ENCODE peak calls at places on chromosomes 4 and X, in six cellular contexts. J is BJ; H is activated CD8-positive, alpha-beta T cell treated with anti-CD3 and anti-CD28 coated beads for 36 hours; B is GM19239; Q is HuH-7.5; L is nucleus accumbens. R is an unnamed sample.

GRCh38 chrX:45903781-45904201 is 641.4 kb downstream of the ZNF674 start:
- DNase-seq in J (no peak), H (no peak), B (no peak), Q (no peak), L (no peak), R (no peak)

GRCh38 chrX:2409796-2410195 is 91.0 kb downstream of the DHRSX start:
- DNase-seq in J (no peak), H (no peak), B (no peak), Q (no peak), L (no peak), R (no peak)

GRCh38 chr4:105598787-105599186 is 46.4 kb downstream of the ARHGEF38 start:
- DNase-seq in J (no peak), H (no peak), B (no peak), Q (no peak), L (no peak), R (no peak)

GRCh38 chr4:186134254-186134653 is 29.8 kb downstream of the FAM149A start:
- DNase-seq in J (no peak), H (no peak), B (peak), Q (no peak), L (no peak), R (no peak)

GRCh38 chrX:9482408-9482807 is 17.6 kb downstream of the TBL1X start:
- DNase-seq in J (no peak), H (no peak), B (no peak), Q (no peak), L (no peak), R (no peak)

GRCh38 chr4:143482753-143483362 is 30.6 kb upstream of the SMARCA5 start:
- DNase-seq in J (no peak), H (peak), B (peak), Q (peak), L (peak), R (peak)

GRCh38 chr4:87375719-87376291 is 15.2 kb downstream of the HSD17B11 start:
- DNase-seq in J (peak), H (no peak), B (no peak), Q (no peak), L (peak), R (peak)

GRCh38 chr4:89834486-89835209 is 2.3 kb downstream of the SNCA start:
- DNase-seq in J (no peak), H (no peak), B (no peak), Q (no peak), L (no peak), R (no peak)

GRCh38 chr4:90904018-90904417 is 776.8 kb downstream of the CCSER1 start:
- DNase-seq in J (no peak), H (no peak), B (no peak), Q (no peak), L (no peak), R (no peak)

GRCh38 chr4:104592894-104593470 is 98.3 kb upstream of the CXXC4 start:
- DNase-seq in J (no peak), H (no peak), B (no peak), Q (no peak), L (no peak), R (no peak)

GRCh38 chrX:151458824-151459223 is 61.8 kb downstream of the VMA21 start:
- DNase-seq in J (no peak), H (no peak), B (no peak), Q (no peak), L (no peak), R (no peak)

GRCh38 chr4:147927377-147928137 is 195.7 kb downstream of the ARHGAP10 start:
- DNase-seq in J (no peak), H (no peak), B (no peak), Q (no peak), L (no peak), R (no peak)

GRCh38 chr4:138259801-138260200 is 17.7 kb upstream of the SLC7A11 start:
- DNase-seq in J (no peak), H (no peak), B (no peak), Q (no peak), L (no peak), R (no peak)

GRCh38 chr4:87498446-87498900 is 30.7 kb downstream of the SPARCL1 start:
- DNase-seq in J (peak), H (no peak), B (no peak), Q (no peak), L (no peak), R (no peak)

GRCh38 chrX:78517124-78517523 is 142.0 kb downstream of the RTL3 start:
- DNase-seq in J (no peak), H (peak), B (no peak), Q (no peak), L (no peak), R (no peak)

GRCh38 chr4:142563682-142564291 is 282.3 kb downstream of the INPP4B start:
- DNase-seq in J (no peak), H (no peak), B (no peak), Q (no peak), L (no peak), R (no peak)

GRCh38 chrX:134418317-134419113 is 41.5 kb upstream of the HPRT1 start:
- DNase-seq in J (no peak), H (no peak), B (no peak), Q (no peak), L (no peak), R (no peak)

GRCh38 chr4:1910643-1911042 is 39.5 kb downstream of the NSD2 start:
- DNase-seq in J (no peak), H (peak), B (no peak), Q (peak), L (peak), R (peak)

GRCh38 chr4:138522366-138522765 is 280.2 kb upstream of the SLC7A11 start:
- DNase-seq in J (no peak), H (no peak), B (no peak), Q (peak), L (no peak), R (peak)

GRCh38 chr4:54683616-54684346 is 26.0 kb downstream of the KIT start:
- DNase-seq in J (no peak), H (peak), B (no peak), Q (no peak), L (no peak), R (peak)

GRCh38 chr4:4326136-4326535 is 36.1 kb downstream of the ZBTB49 start:
- DNase-seq in J (no peak), H (no peak), B (no peak), Q (no peak), L (no peak), R (no peak)

GRCh38 chr4:41369680-41370079 is 113.0 kb downstream of the UCHL1 start:
- DNase-seq in J (no peak), H (no peak), B (no peak), Q (no peak), L (peak), R (no peak)

GRCh38 chrX:13087322-13088154 is 43.1 kb upstream of the FAM9C start:
- DNase-seq in J (no peak), H (peak), B (no peak), Q (no peak), L (no peak), R (no peak)

GRCh38 chr4:5378002-5378401 is 326.7 kb downstream of the STK32B start:
- DNase-seq in J (no peak), H (no peak), B (no peak), Q (no peak), L (no peak), R (no peak)

R was measured in cardiac muscle cell.